ENCODE peak calls at places on chromosomes 4 and X, in five cellular contexts. One of them, this sample, is unnamed.

GRCh38 chr4:176910646-176911045 is 117.9 kb upstream of the VEGFC start:
- DNase-seq in upper lobe of left lung: no peak
- DNase-seq in cardiac muscle cell: no peak
- DNase-seq in spleen: no peak
- DNase-seq in breast epithelium: no peak
- DNase-seq in this sample: no peak

GRCh38 chr4:87117730-87118075 is 102.7 kb downstream of the KLHL8 start:
- DNase-seq in upper lobe of left lung: no peak
- DNase-seq in cardiac muscle cell: no peak
- DNase-seq in spleen: no peak
- DNase-seq in breast epithelium: no peak
- DNase-seq in this sample: no peak

GRCh38 chrX:106917830-106918500 is 2.2 kb upstream of the CLDN2 start:
- DNase-seq in upper lobe of left lung: no peak
- DNase-seq in cardiac muscle cell: no peak
- DNase-seq in spleen: no peak
- DNase-seq in breast epithelium: no peak
- DNase-seq in this sample: no peak

GRCh38 chrX:54358424-54359211 is 772 bp upstream of the WNK3 start:
- DNase-seq in upper lobe of left lung: peak; percentile 24
- DNase-seq in cardiac muscle cell: peak; percentile 87
- DNase-seq in spleen: peak; percentile 73
- DNase-seq in breast epithelium: peak; percentile 50
- DNase-seq in this sample: peak; percentile 61

GRCh38 chr4:141179474-141180026 is 41.1 kb upstream of the ZNF330 start:
- DNase-seq in upper lobe of left lung: no peak
- DNase-seq in cardiac muscle cell: no peak
- DNase-seq in spleen: no peak
- DNase-seq in breast epithelium: no peak
- DNase-seq in this sample: no peak

GRCh38 chr4:118981839-118982381 is 93.3 kb downstream of the SYNPO2 start:
- DNase-seq in upper lobe of left lung: peak; percentile 66
- DNase-seq in cardiac muscle cell: peak; percentile 73
- DNase-seq in spleen: no peak
- DNase-seq in breast epithelium: no peak
- DNase-seq in this sample: peak; percentile 42

GRCh38 chr4:100581337-100581736 is 63.5 kb upstream of the EMCN start:
- DNase-seq in upper lobe of left lung: no peak
- DNase-seq in cardiac muscle cell: no peak
- DNase-seq in spleen: no peak
- DNase-seq in breast epithelium: no peak
- DNase-seq in this sample: no peak

GRCh38 chr4:91448668-91449330 is 855.0 kb upstream of the GRID2 start:
- DNase-seq in upper lobe of left lung: no peak
- DNase-seq in cardiac muscle cell: no peak
- DNase-seq in spleen: no peak
- DNase-seq in breast epithelium: no peak
- DNase-seq in this sample: no peak

GRCh38 chrX:8815460-8816065 is 14.4 kb upstream of the FAM9A start:
- DNase-seq in upper lobe of left lung: no peak
- DNase-seq in cardiac muscle cell: peak; percentile 77
- DNase-seq in spleen: no peak
- DNase-seq in breast epithelium: no peak
- DNase-seq in this sample: no peak

GRCh38 chr4:176549161-176549865 is 229.5 kb downstream of the SPCS3 start:
- DNase-seq in upper lobe of left lung: no peak
- DNase-seq in cardiac muscle cell: no peak
- DNase-seq in spleen: no peak
- DNase-seq in breast epithelium: no peak
- DNase-seq in this sample: no peak

DNA sequence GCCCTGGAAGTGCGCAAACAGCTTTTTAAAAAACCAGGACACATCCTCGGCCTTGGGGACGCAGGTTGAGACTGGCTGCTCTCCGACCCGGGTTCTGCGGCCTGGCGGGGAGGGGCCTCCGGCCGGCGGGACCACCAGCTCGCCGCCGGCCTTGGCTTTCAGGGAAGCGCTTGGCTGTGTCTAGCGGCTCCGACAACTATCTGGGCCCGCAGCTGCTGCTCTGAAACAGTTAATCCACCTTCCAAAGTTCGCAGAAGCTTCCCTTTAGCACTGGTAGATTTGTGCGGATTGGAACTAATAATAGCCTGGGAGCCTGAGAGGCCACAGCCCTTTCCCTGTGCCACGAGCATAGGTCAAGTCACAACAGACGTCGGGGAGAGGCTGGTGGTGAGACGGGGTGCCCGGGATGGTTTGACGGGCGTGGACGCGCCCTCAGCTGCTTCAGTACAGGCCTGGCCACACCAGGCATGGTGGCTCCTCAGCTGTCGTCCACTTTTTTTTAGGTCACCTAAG is 1.2 kb upstream of the SEL1L3 start:
- DNase-seq in upper lobe of left lung: no peak
- DNase-seq in cardiac muscle cell: peak; percentile 49
- DNase-seq in spleen: peak; percentile 81
- DNase-seq in breast epithelium: no peak
- DNase-seq in this sample: no peak
- H3K4me3 ChIP-seq in upper lobe of left lung: no peak overlapping the region
- H3K4me3 ChIP-seq in cardiac muscle cell: no peak overlapping the region
- H3K4me3 ChIP-seq in spleen: no peak overlapping the region
- H3K4me3 ChIP-seq in breast epithelium: no peak overlapping the region
- H3K4me3 ChIP-seq in this sample: peak overlapping the region; percentile 92

GRCh38 chr4:1043658-1044468 is 32.4 kb downstream of the FGFRL1 start:
- DNase-seq in upper lobe of left lung: peak; percentile 89
- DNase-seq in cardiac muscle cell: no peak
- DNase-seq in spleen: peak; percentile 72
- DNase-seq in breast epithelium: peak; percentile 77
- DNase-seq in this sample: peak; percentile 63
- H3K27ac ChIP-seq in upper lobe of left lung: no peak overlapping the region
- H3K27ac ChIP-seq in cardiac muscle cell: no peak overlapping the region
- H3K27ac ChIP-seq in spleen: no peak overlapping the region
- H3K27ac ChIP-seq in breast epithelium: peak overlapping the region; percentile 70
- H3K27ac ChIP-seq in this sample: no peak overlapping the region

DNA sequence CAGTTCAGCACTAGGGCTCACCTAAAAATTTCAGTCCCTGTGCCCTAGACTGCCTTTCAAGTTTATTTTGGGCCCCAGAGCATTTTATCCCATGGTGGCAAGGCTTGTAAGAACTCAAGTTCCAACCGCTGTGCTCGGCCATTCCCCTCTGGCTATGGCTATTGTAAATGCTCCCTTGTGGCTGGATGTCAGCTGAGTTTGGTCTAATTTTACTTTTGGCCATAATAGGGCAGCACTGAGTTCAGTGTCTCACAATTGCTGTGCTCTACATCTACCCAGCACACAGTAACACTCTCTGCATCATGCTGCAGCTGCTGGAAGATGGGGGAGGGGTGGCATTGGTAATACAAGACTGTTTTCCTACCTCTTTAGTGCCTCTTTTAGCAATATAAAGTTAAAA is 210.8 kb upstream of the IRS4 start:
- DNase-seq in upper lobe of left lung: no peak
- DNase-seq in cardiac muscle cell: no peak
- DNase-seq in spleen: no peak
- DNase-seq in breast epithelium: no peak
- DNase-seq in this sample: no peak
- TF ChIP-seq CTCF in upper lobe of left lung: no peak
- TF ChIP-seq CTCF in cardiac muscle cell: no peak
- TF ChIP-seq CTCF in spleen: no peak
- TF ChIP-seq CTCF in breast epithelium: no peak
- TF ChIP-seq CTCF in this sample: no peak

GRCh38 chr4:170226288-170226687 is 136.5 kb upstream of the AADAT start:
- DNase-seq in upper lobe of left lung: peak; percentile 65
- DNase-seq in cardiac muscle cell: no peak
- DNase-seq in spleen: no peak
- DNase-seq in breast epithelium: no peak
- DNase-seq in this sample: no peak
- H3K4me3 ChIP-seq in upper lobe of left lung: no peak overlapping the region
- H3K4me3 ChIP-seq in cardiac muscle cell: no peak overlapping the region
- H3K4me3 ChIP-seq in spleen: no peak overlapping the region
- H3K4me3 ChIP-seq in breast epithelium: no peak overlapping the region
- H3K4me3 ChIP-seq in this sample: no peak overlapping the region

This sample was measured in pancreas.